ENCODE peak calls at places on chromosome 5, in five cellular contexts. Q is SK-N-SH, W is GM03348, V is left ventricle myocardium superior, C is T-helper 1 cell. A is an unnamed sample.

GRCh38 chr5:166499452-166500240 is 1791.8 kb upstream of the WWC1 start:
- DNase-seq in Q (no peak), W (no peak), V (no peak), C (no peak), A (no peak)

GRCh38 chr5:76527685-76528161 is 95.5 kb downstream of the F2RL2 start:
- DNase-seq in Q (no peak), W (no peak), V (no peak), C (no peak), A (no peak)

GRCh38 chr5:119343766-119344165 is 12.1 kb upstream of the TNFAIP8 start:
- DNase-seq in Q (no peak), W (no peak), V (no peak), C (no peak), A (no peak)

GRCh38 chr5:32507738-32508434 is 63.3 kb upstream of the ZFR start:
- DNase-seq in Q (no peak), W (peak), V (no peak), C (no peak), A (peak)

GRCh38 chr5:14190194-14191164 is 47.3 kb downstream of the TRIO start:
- DNase-seq in Q (no peak), W (peak), V (no peak), C (no peak), A (peak)

GRCh38 chr5:80711938-80712337 is 57.2 kb upstream of the DHFR start:
- DNase-seq in Q (peak), W (peak), V (no peak), C (no peak), A (peak)

GRCh38 chr5:51652980-51653379 is 269.7 kb downstream of the ISL1 start:
- DNase-seq in Q (no peak), W (no peak), V (no peak), C (no peak), A (peak)

GRCh38 chr5:157460921-157461792 is 1.1 kb downstream of the NIPAL4 start:
- DNase-seq in Q (no peak), W (no peak), V (no peak), C (no peak), A (no peak)

GRCh38 chr5:2215059-2215458 is 332.3 kb upstream of the IRX4 start:
- DNase-seq in Q (no peak), W (no peak), V (no peak), C (no peak), A (no peak)

GRCh38 chr5:155539958-155540595 is 526.5 kb downstream of the KIF4B start:
- DNase-seq in Q (no peak), W (no peak), V (no peak), C (no peak), A (no peak)

GRCh38 chr5:149125386-149125891 is 15.9 kb upstream of the ABLIM3 start:
- DNase-seq in Q (no peak), W (no peak), V (no peak), C (no peak), A (no peak)

GRCh38 chr5:107500840-107501239 is 169.9 kb downstream of the EFNA5 start:
- DNase-seq in Q (no peak), W (no peak), V (no peak), C (no peak), A (no peak)

GRCh38 chr5:56530031-56530430 is 285.3 kb upstream of the MAP3K1 start:
- DNase-seq in Q (no peak), W (no peak), V (no peak), C (no peak), A (no peak)

A was measured in HFFc6.